ENCODE peak calls at places on chromosomes 6 and 20, in seven cellular contexts. One of them, this sample, is unnamed.

GRCh38 chr6:11295969-11296368 is 63.5 kb upstream of the NEDD9 start:
- DNase-seq in A673: no peak
- DNase-seq in ovary: no peak
- DNase-seq in IMR-90: no peak
- DNase-seq in cardiac muscle cell: no peak
- DNase-seq in BJ: no peak
- DNase-seq in AG09309: no peak
- DNase-seq in this sample: no peak

GRCh38 chr6:44052419-44053011 is 74.7 kb downstream of the MRPL14 start:
- DNase-seq in A673: no peak
- DNase-seq in ovary: no peak
- DNase-seq in IMR-90: peak
- DNase-seq in cardiac muscle cell: peak
- DNase-seq in BJ: no peak
- DNase-seq in AG09309: peak
- DNase-seq in this sample: no peak

GRCh38 chr20:18840248-18840645 is 26.7 kb downstream of the SCP2D1 start:
- DNase-seq in A673: no peak
- DNase-seq in ovary: no peak
- DNase-seq in IMR-90: no peak
- DNase-seq in cardiac muscle cell: no peak
- DNase-seq in BJ: no peak
- DNase-seq in AG09309: no peak
- DNase-seq in this sample: no peak

GRCh38 chr6:127547909-127548649 is 28.9 kb upstream of the C6orf58 start:
- DNase-seq in A673: peak
- DNase-seq in ovary: no peak
- DNase-seq in IMR-90: peak
- DNase-seq in cardiac muscle cell: peak
- DNase-seq in BJ: no peak
- DNase-seq in AG09309: no peak
- DNase-seq in this sample: no peak

GRCh38 chr6:38212579-38212978 is 393.1 kb downstream of the ZFAND3 start:
- DNase-seq in A673: peak
- DNase-seq in ovary: no peak
- DNase-seq in IMR-90: no peak
- DNase-seq in cardiac muscle cell: no peak
- DNase-seq in BJ: no peak
- DNase-seq in AG09309: no peak
- DNase-seq in this sample: no peak

GRCh38 chr20:33650753-33651561 is 11.2 kb upstream of the C20orf144 start:
- DNase-seq in A673: no peak
- DNase-seq in ovary: no peak
- DNase-seq in IMR-90: no peak
- DNase-seq in cardiac muscle cell: no peak
- DNase-seq in BJ: no peak
- DNase-seq in AG09309: no peak
- DNase-seq in this sample: no peak

GRCh38 chr6:28542440-28543293 is 17.0 kb downstream of the GPX5 start:
- DNase-seq in A673: peak
- DNase-seq in ovary: peak
- DNase-seq in IMR-90: peak
- DNase-seq in cardiac muscle cell: peak
- DNase-seq in BJ: peak
- DNase-seq in AG09309: peak
- DNase-seq in this sample: peak

GRCh38 chr20:57620274-57620990 is at the start of gene ZBP1:
- DNase-seq in A673: no peak
- DNase-seq in ovary: no peak
- DNase-seq in IMR-90: no peak
- DNase-seq in cardiac muscle cell: no peak
- DNase-seq in BJ: no peak
- DNase-seq in AG09309: no peak
- DNase-seq in this sample: no peak

GRCh38 chr20:45985573-45985972 is 13.6 kb upstream of the ZNF335 start:
- DNase-seq in A673: no peak
- DNase-seq in ovary: no peak
- DNase-seq in IMR-90: no peak
- DNase-seq in cardiac muscle cell: peak
- DNase-seq in BJ: no peak
- DNase-seq in AG09309: no peak
- DNase-seq in this sample: no peak

GRCh38 chr6:21200056-21200870 is 393.3 kb upstream of the SOX4 start:
- DNase-seq in A673: no peak
- DNase-seq in ovary: no peak
- DNase-seq in IMR-90: peak
- DNase-seq in cardiac muscle cell: peak
- DNase-seq in BJ: no peak
- DNase-seq in AG09309: no peak
- DNase-seq in this sample: no peak

GRCh38 chr20:54227241-54227640 is 19.4 kb downstream of the PFDN4 start:
- DNase-seq in A673: no peak
- DNase-seq in ovary: no peak
- DNase-seq in IMR-90: no peak
- DNase-seq in cardiac muscle cell: no peak
- DNase-seq in BJ: no peak
- DNase-seq in AG09309: no peak
- DNase-seq in this sample: no peak

GRCh38 chr20:63151554-63152321 is 64.2 kb downstream of the YTHDF1 start:
- DNase-seq in A673: no peak
- DNase-seq in ovary: peak
- DNase-seq in IMR-90: peak
- DNase-seq in cardiac muscle cell: peak
- DNase-seq in BJ: no peak
- DNase-seq in AG09309: no peak
- DNase-seq in this sample: no peak

GRCh38 chr20:57663241-57663640 is 43.0 kb upstream of the ZBP1 start:
- DNase-seq in A673: no peak
- DNase-seq in ovary: peak
- DNase-seq in IMR-90: no peak
- DNase-seq in cardiac muscle cell: no peak
- DNase-seq in BJ: no peak
- DNase-seq in AG09309: no peak
- DNase-seq in this sample: no peak

GRCh38 chr20:1631309-1632227 is 11.8 kb upstream of the SIRPB1 start:
- DNase-seq in A673: no peak
- DNase-seq in ovary: no peak
- DNase-seq in IMR-90: no peak
- DNase-seq in cardiac muscle cell: peak
- DNase-seq in BJ: no peak
- DNase-seq in AG09309: peak
- DNase-seq in this sample: no peak

GRCh38 chr6:134198093-134198492 is 119.8 kb downstream of the SGK1 start:
- DNase-seq in A673: no peak
- DNase-seq in ovary: no peak
- DNase-seq in IMR-90: no peak
- DNase-seq in cardiac muscle cell: no peak
- DNase-seq in BJ: no peak
- DNase-seq in AG09309: no peak
- DNase-seq in this sample: no peak

GRCh38 chr20:23448167-23448566 is 4.5 kb downstream of the CST11 start:
- DNase-seq in A673: no peak
- DNase-seq in ovary: no peak
- DNase-seq in IMR-90: no peak
- DNase-seq in cardiac muscle cell: no peak
- DNase-seq in BJ: no peak
- DNase-seq in AG09309: no peak
- DNase-seq in this sample: no peak

GRCh38 chr20:23444859-23445258 is 5.4 kb downstream of the CSTL1 start:
- DNase-seq in A673: no peak
- DNase-seq in ovary: no peak
- DNase-seq in IMR-90: no peak
- DNase-seq in cardiac muscle cell: no peak
- DNase-seq in BJ: no peak
- DNase-seq in AG09309: no peak
- DNase-seq in this sample: no peak

GRCh38 chr20:23445596-23446217 is 6.2 kb downstream of the CSTL1 start:
- DNase-seq in A673: no peak
- DNase-seq in ovary: no peak
- DNase-seq in IMR-90: peak
- DNase-seq in cardiac muscle cell: peak
- DNase-seq in BJ: peak
- DNase-seq in AG09309: peak
- DNase-seq in this sample: peak

GRCh38 chr20:23449400-23449799 is 3.3 kb downstream of the CST11 start:
- DNase-seq in A673: no peak
- DNase-seq in ovary: no peak
- DNase-seq in IMR-90: no peak
- DNase-seq in cardiac muscle cell: peak
- DNase-seq in BJ: no peak
- DNase-seq in AG09309: no peak
- DNase-seq in this sample: no peak

GRCh38 chr20:23446505-23446904 is 6.2 kb downstream of the CST11 start:
- DNase-seq in A673: peak
- DNase-seq in ovary: peak
- DNase-seq in IMR-90: peak
- DNase-seq in cardiac muscle cell: peak
- DNase-seq in BJ: no peak
- DNase-seq in AG09309: no peak
- DNase-seq in this sample: no peak
- TF ChIP-seq CTCF in A673: peak
- TF ChIP-seq CTCF in ovary: no peak
- TF ChIP-seq CTCF in IMR-90: peak
- TF ChIP-seq CTCF in cardiac muscle cell: peak
- TF ChIP-seq CTCF in BJ: peak
- TF ChIP-seq CTCF in AG09309: peak
- TF ChIP-seq CTCF in this sample: peak

DNA sequence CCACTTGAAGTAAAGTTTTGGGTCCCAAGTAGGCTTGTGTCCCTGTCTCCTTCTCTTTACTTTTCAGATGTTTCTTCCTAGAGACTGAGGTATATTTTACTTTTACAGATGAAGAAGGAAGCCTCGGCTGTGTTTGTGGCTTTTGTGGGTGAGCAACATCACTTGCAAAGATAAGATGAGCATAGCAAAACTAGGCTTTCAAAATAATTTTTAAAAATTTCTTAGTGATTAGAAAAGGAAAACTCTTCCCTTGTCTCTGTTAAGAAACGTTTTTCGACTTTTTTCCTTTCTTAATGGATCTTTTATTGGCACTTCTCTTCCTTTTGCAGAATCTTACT is 7.6 kb downstream of the PTPN1 start:
- DNase-seq in A673: no peak
- DNase-seq in ovary: no peak
- DNase-seq in IMR-90: no peak
- DNase-seq in cardiac muscle cell: peak
- DNase-seq in BJ: no peak
- DNase-seq in AG09309: no peak
- DNase-seq in this sample: no peak
- H3K4me3 ChIP-seq in A673: no peak
- H3K4me3 ChIP-seq in ovary: no peak
- H3K4me3 ChIP-seq in IMR-90: peak
- H3K4me3 ChIP-seq in cardiac muscle cell: no peak
- H3K4me3 ChIP-seq in BJ: no peak
- H3K4me3 ChIP-seq in AG09309: peak
- H3K4me3 ChIP-seq in this sample: peak

DNA sequence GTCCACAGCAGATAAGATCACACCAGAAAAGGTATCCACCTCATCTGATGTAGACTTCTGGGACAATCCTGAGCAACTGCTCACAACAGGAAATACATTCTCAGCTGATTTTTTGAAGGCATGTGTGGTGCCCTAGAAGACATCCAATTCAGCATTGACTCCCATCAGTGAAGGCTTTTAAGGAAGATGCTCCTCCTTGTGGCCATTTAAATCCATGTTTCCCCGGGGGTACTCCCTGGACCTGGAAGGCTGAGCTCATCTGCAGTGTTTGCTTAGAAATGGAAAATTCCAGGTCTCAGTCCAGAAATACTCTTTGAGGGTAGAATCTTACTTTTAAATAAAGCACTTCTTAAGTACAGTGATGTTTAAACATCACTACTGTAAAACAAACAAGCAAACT is 195.5 kb upstream of the PDE10A start:
- DNase-seq in A673: no peak
- DNase-seq in ovary: no peak
- DNase-seq in IMR-90: peak
- DNase-seq in cardiac muscle cell: peak
- DNase-seq in BJ: no peak
- DNase-seq in AG09309: no peak
- DNase-seq in this sample: no peak
- TF ChIP-seq CTCF in A673: peak
- TF ChIP-seq CTCF in ovary: no peak
- TF ChIP-seq CTCF in IMR-90: peak
- TF ChIP-seq CTCF in cardiac muscle cell: peak
- TF ChIP-seq CTCF in BJ: no peak
- TF ChIP-seq CTCF in AG09309: no peak
- TF ChIP-seq CTCF in this sample: no peak

GRCh38 chr20:50877232-50877631 is 54.0 kb downstream of the ADNP start:
- DNase-seq in A673: no peak
- DNase-seq in ovary: no peak
- DNase-seq in IMR-90: no peak
- DNase-seq in cardiac muscle cell: no peak
- DNase-seq in BJ: no peak
- DNase-seq in AG09309: no peak
- DNase-seq in this sample: no peak

GRCh38 chr20:50876063-50876685 is 55.1 kb downstream of the ADNP start:
- DNase-seq in A673: no peak
- DNase-seq in ovary: peak
- DNase-seq in IMR-90: no peak
- DNase-seq in cardiac muscle cell: no peak
- DNase-seq in BJ: no peak
- DNase-seq in AG09309: no peak
- DNase-seq in this sample: no peak

GRCh38 chr20:50876816-50877215 is 54.4 kb downstream of the ADNP start:
- DNase-seq in A673: no peak
- DNase-seq in ovary: peak
- DNase-seq in IMR-90: no peak
- DNase-seq in cardiac muscle cell: no peak
- DNase-seq in BJ: no peak
- DNase-seq in AG09309: no peak
- DNase-seq in this sample: no peak

GRCh38 chr20:50883856-50884255 is 47.4 kb downstream of the ADNP start:
- DNase-seq in A673: no peak
- DNase-seq in ovary: no peak
- DNase-seq in IMR-90: no peak
- DNase-seq in cardiac muscle cell: no peak
- DNase-seq in BJ: no peak
- DNase-seq in AG09309: no peak
- DNase-seq in this sample: no peak

DNA sequence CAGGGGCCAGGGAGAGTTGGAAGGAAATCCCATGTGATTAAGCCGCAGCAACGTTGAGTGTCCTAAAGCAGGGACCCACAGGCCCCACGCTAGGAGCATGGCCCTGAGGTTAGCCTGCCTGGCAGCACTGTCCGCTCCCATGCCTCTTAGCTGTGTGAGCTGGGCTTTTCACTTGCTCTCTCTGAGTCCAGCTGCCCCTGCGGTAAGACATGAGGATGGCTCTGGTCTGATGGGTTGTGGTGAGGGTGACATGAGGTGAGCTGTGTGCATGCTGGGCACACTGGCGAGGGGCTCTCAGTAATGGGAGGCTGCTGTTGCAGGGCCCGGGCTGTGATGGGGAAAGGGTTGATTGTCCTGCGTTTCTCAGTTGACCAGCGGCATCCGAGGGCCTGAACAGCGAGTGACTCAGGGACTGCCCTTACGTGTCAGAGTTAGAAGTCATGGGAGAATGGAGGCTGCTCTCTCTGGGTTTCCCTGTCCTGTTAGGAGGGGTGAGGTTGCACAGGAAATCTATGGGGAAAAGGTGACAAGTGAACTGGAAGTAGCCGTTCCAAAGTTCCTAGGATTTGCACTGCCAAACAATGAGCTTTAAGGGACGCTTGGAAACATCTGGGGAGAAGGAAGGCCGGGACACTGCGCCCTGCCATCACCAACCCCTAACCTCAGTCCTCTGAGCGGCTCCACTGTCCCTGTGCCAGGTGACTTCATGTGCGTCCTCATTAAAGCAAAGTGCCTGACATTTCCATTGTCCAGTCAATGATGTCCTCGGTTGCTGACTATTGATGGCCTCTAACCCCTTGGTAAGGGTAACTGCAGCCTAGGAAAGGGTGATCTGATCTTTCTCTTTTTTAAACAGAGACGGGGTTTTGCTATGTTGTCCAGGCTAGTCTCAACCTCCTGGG is 51.3 kb downstream of the ADNP start:
- DNase-seq in A673: no peak
- DNase-seq in ovary: no peak
- DNase-seq in IMR-90: no peak
- DNase-seq in cardiac muscle cell: no peak
- DNase-seq in BJ: no peak
- DNase-seq in AG09309: no peak
- DNase-seq in this sample: no peak
- H3K4me3 ChIP-seq in A673: no peak
- H3K4me3 ChIP-seq in ovary: no peak
- H3K4me3 ChIP-seq in IMR-90: no peak
- H3K4me3 ChIP-seq in cardiac muscle cell: no peak
- H3K4me3 ChIP-seq in BJ: no peak
- H3K4me3 ChIP-seq in AG09309: no peak
- H3K4me3 ChIP-seq in this sample: no peak